ENCODE peak calls at places on chromosomes 2 and 18, in nine cellular contexts. K, T, O, I, N, S, E, B and C are unnamed samples.

GRCh38 chr2:160388464-160389263 is 104.9 kb downstream of the RBMS1 start:
- DNase-seq in K (no peak), T (peak; percentile 34), O (no peak), I (no peak), N (no peak), S (peak; percentile 65), E (no peak), B (no peak), C (no peak)

GRCh38 chr18:26471826-26472225 is 76.5 kb downstream of the KCTD1 start:
- DNase-seq in K (no peak), T (no peak), O (no peak), I (no peak), N (no peak), S (no peak), E (no peak), B (no peak), C (no peak)

GRCh38 chr2:129070663-129071062 is 752.0 kb upstream of the HS6ST1 start:
- DNase-seq in K (no peak), T (no peak), O (no peak), I (no peak), N (no peak), S (no peak), E (no peak), B (no peak), C (no peak)

GRCh38 chr2:220789961-220790360 is 782.1 kb downstream of the EPHA4 start:
- DNase-seq in K (no peak), T (no peak), O (no peak), I (peak; percentile 37), N (no peak), S (no peak), E (no peak), B (peak; percentile 79), C (no peak)

GRCh38 chr2:219250044-219250781 is 2.8 kb upstream of the TUBA4B start:
- DNase-seq in K (no peak), T (no peak), O (no peak), I (peak; percentile 27), N (no peak), S (no peak), E (no peak), B (no peak), C (no peak)

GRCh38 chr18:59267511-59268126 is 5.6 kb downstream of the RAX start:
- DNase-seq in K (no peak), T (no peak), O (no peak), I (no peak), N (no peak), S (no peak), E (no peak), B (no peak), C (no peak)

GRCh38 chr2:9665903-9666302 is 35.1 kb upstream of the YWHAQ start:
- DNase-seq in K (no peak), T (no peak), O (no peak), I (peak; percentile 58), N (no peak), S (no peak), E (no peak), B (peak; percentile 72), C (peak; percentile 60)

GRCh38 chr2:137888845-137889244 is 75.4 kb upstream of the HNMT start:
- DNase-seq in K (peak; percentile 28), T (no peak), O (peak; percentile 33), I (peak; percentile 36), N (peak; percentile 37), S (no peak), E (peak; percentile 53), B (peak; percentile 53), C (peak; percentile 61)

GRCh38 chr2:105593221-105593967 is 151.3 kb upstream of the NCK2 start:
- DNase-seq in K (no peak), T (no peak), O (no peak), I (no peak), N (no peak), S (no peak), E (no peak), B (no peak), C (no peak)

GRCh38 chr2:196230051-196230450 is 58.7 kb upstream of the STK17B start:
- DNase-seq in K (no peak), T (no peak), O (no peak), I (no peak), N (no peak), S (no peak), E (no peak), B (no peak), C (no peak)

GRCh38 chr2:210630904-210631560 is 74.6 kb downstream of the CPS1 start:
- DNase-seq in K (no peak), T (no peak), O (no peak), I (no peak), N (no peak), S (no peak), E (no peak), B (peak; percentile 5), C (no peak)

GRCh38 chr2:174544156-174544555 is 53.4 kb downstream of the WIPF1 start:
- DNase-seq in K (no peak), T (no peak), O (no peak), I (peak; percentile 46), N (no peak), S (no peak), E (no peak), B (no peak), C (no peak)

GRCh38 chr18:59908790-59909189 is 9.0 kb downstream of the PMAIP1 start:
- DNase-seq in K (no peak), T (no peak), O (no peak), I (peak; percentile 49), N (no peak), S (no peak), E (no peak), B (no peak), C (no peak)

GRCh38 chr18:62937065-62937464 is 221.7 kb downstream of the PHLPP1 start:
- DNase-seq in K (no peak), T (no peak), O (no peak), I (peak; percentile 52), N (no peak), S (no peak), E (no peak), B (peak; percentile 73), C (peak; percentile 52)

GRCh38 chr2:174856447-174856846 is 92.2 kb upstream of the CHRNA1 start:
- DNase-seq in K (no peak), T (no peak), O (no peak), I (no peak), N (no peak), S (no peak), E (no peak), B (no peak), C (peak; percentile 23)

GRCh38 chr18:5582054-5582453 is 38.3 kb upstream of the EPB41L3 start:
- DNase-seq in K (peak; percentile 23), T (no peak), O (peak; percentile 36), I (peak; percentile 43), N (no peak), S (no peak), E (no peak), B (peak; percentile 61), C (peak; percentile 61)

GRCh38 chr2:222613715-222614331 is 42.1 kb downstream of the FARSB start:
- DNase-seq in K (peak; percentile 69), T (no peak), O (peak; percentile 42), I (peak; percentile 77), N (no peak), S (no peak), E (no peak), B (peak; percentile 59), C (peak; percentile 60)